ENCODE peak calls at places on chromosomes 5 and 9, in six cellular contexts. T is progenitor cell of endocrine pancreas, X is AG09309, Q is omental fat pad, N is left lung, Z is uterus. M is an unnamed sample.

GRCh38 chr9:5321058-5321457 is 16.5 kb upstream of the RLN2 start:
- DNase-seq in T (no peak), X (no peak), Q (no peak), N (no peak), Z (no peak), M (no peak)

GRCh38 chr9:32413424-32413823 is 29.0 kb downstream of the ACO1 start:
- DNase-seq in T (no peak), X (no peak), Q (no peak), N (no peak), Z (no peak), M (no peak)

GRCh38 chr5:55226027-55226933 is 835 bp downstream of the MCIDAS start:
- DNase-seq in T (peak; percentile 71), X (no peak), Q (no peak), N (no peak), Z (no peak), M (peak; percentile 89)

GRCh38 chr5:127660048-127660733 is 11.3 kb downstream of the CTXN3 start:
- DNase-seq in T (no peak), X (no peak), Q (no peak), N (no peak), Z (no peak), M (no peak)

GRCh38 chr9:133251773-133252172 is 23.2 kb downstream of the ABO start:
- DNase-seq in T (no peak), X (no peak), Q (no peak), N (no peak), Z (no peak), M (no peak)

GRCh38 chr5:115324021-115324420 is 27.6 kb upstream of the CCDC112 start:
- DNase-seq in T (no peak), X (no peak), Q (no peak), N (no peak), Z (no peak), M (no peak)

GRCh38 chr9:110114888-110115259 is 93.1 kb downstream of the C9orf152 start:
- DNase-seq in T (no peak), X (no peak), Q (no peak), N (no peak), Z (no peak), M (peak; percentile 37)

GRCh38 chr9:69421908-69422801 is 97.1 kb downstream of the ENTREP1 start:
- DNase-seq in T (peak; percentile 35), X (peak; percentile 17), Q (no peak), N (no peak), Z (peak; percentile 56), M (peak; percentile 49)

GRCh38 chr5:43515678-43516048 is 715 bp upstream of the C5orf34 start:
- DNase-seq in T (no peak), X (no peak), Q (no peak), N (no peak), Z (no peak), M (no peak)

GRCh38 chr5:139461698-139462097 is 845 bp downstream of the ECSCR start:
- DNase-seq in T (no peak), X (no peak), Q (no peak), N (no peak), Z (peak; percentile 48), M (no peak)

GRCh38 chr9:121350993-121351561 is 19.0 kb downstream of the STOM start:
- DNase-seq in T (no peak), X (peak; percentile 84), Q (peak; percentile 49), N (peak; percentile 62), Z (peak; percentile 76), M (no peak)

GRCh38 chr5:134447815-134448520 is 36.3 kb upstream of the CDKN2AIPNL start:
- DNase-seq in T (no peak), X (no peak), Q (no peak), N (no peak), Z (no peak), M (no peak)

GRCh38 chr5:647311-647710 is 35.2 kb downstream of the CEP72 start:
- DNase-seq in T (no peak), X (no peak), Q (no peak), N (no peak), Z (no peak), M (no peak)

GRCh38 chr9:76296561-76297276 is 97.5 kb downstream of the RFK start:
- DNase-seq in T (no peak), X (no peak), Q (no peak), N (no peak), Z (no peak), M (no peak)

GRCh38 chr9:95771556-95772280 is 103.8 kb upstream of the ERCC6L2 start:
- DNase-seq in T (no peak), X (no peak), Q (no peak), N (no peak), Z (peak; percentile 30), M (no peak)

GRCh38 chr5:112735702-112736101 is 2.0 kb upstream of the APC start:
- DNase-seq in T (no peak), X (no peak), Q (no peak), N (no peak), Z (no peak), M (no peak)

GRCh38 chr5:35089688-35090314 is 42.1 kb upstream of the AGXT2 start:
- DNase-seq in T (peak; percentile 34), X (peak; percentile 40), Q (peak; percentile 52), N (peak; percentile 40), Z (peak; percentile 62), M (peak; percentile 65)

GRCh38 chr9:87111010-87111409 is 163.7 kb upstream of the GAS1 start:
- DNase-seq in T (no peak), X (no peak), Q (no peak), N (no peak), Z (no peak), M (no peak)

GRCh38 chr5:171437286-171437821 is 17.9 kb downstream of the FGF18 start:
- DNase-seq in T (no peak), X (no peak), Q (no peak), N (no peak), Z (no peak), M (peak; percentile 68)

GRCh38 chr5:151612689-151613427 is 21.7 kb upstream of the FAT2 start:
- DNase-seq in T (no peak), X (no peak), Q (no peak), N (no peak), Z (no peak), M (no peak)

GRCh38 chr9:98780059-98780749 is 16.2 kb downstream of the ANKS6 start:
- DNase-seq in T (no peak), X (no peak), Q (no peak), N (no peak), Z (no peak), M (no peak)

GRCh38 chr9:110114086-110114887 is 93.7 kb downstream of the C9orf152 start:
- DNase-seq in T (no peak), X (no peak), Q (no peak), N (no peak), Z (no peak), M (no peak)

GRCh38 chr5:72394688-72395087 is 74.5 kb downstream of the PTCD2 start:
- DNase-seq in T (no peak), X (no peak), Q (no peak), N (no peak), Z (no peak), M (no peak)
- TF ChIP-seq CTCF in T (peak; percentile 9), X (peak; percentile 40), Q (no peak), N (no peak), Z (no peak), M (no peak)

DNA sequence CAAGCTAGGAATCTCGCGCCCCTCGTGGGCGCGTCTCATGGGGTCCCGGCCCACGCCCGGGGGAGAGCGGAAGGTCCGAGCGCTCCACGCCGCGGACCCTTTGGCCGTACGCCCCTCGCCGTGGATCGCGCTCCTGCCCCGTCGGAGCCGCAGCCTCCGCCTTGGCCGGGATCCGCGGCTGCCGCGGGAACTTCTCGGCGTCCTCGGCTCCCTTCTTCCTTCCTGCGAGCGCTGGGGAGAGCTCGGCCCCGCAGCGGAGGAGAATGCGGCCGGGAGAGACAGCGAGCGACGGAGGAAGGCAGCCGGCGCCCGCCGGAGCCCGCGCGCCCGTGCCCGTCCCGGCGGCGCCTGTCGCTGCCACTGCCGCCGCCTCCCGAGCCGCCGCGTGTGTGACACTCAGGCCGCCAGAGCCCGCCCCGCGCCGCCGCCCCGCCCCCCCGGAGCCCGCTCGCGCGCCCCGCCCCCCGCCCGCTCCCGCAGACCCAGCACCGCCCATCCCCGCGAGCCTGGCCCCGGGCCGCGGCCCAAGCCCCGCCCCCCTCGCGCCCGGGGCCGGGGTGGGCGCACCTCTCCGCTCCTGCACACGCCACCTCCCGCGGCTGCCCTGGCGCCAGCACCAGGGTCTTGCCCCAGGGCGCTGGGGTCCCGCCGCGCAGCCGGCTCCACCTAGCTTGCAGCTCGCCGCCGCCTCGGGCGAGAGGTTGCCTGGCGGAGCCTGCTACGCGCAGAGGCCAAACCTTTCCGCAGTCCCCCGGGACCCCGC is at the start of gene SHB:
- DNase-seq in T (peak; percentile 65), X (no peak), Q (no peak), N (peak; percentile 83), Z (peak; percentile 65), M (peak; percentile 85)
- TF ChIP-seq CTCF in T (no peak), X (no peak), Q (no peak), N (peak; percentile 25), Z (peak; percentile 1), M (peak; percentile 33)

GRCh38 chr5:90483206-90483605 is 8.5 kb downstream of the POLR3G start:
- DNase-seq in T (no peak), X (no peak), Q (no peak), N (no peak), Z (no peak), M (no peak)
- TF ChIP-seq CTCF in T (no peak), X (no peak), Q (no peak), N (no peak), Z (no peak), M (no peak)

GRCh38 chr9:15422355-15423327 is at the start of gene SNAPC3:
- DNase-seq in T (peak; percentile 87), X (peak; percentile 69), Q (peak; percentile 65), N (peak; percentile 96), Z (peak; percentile 90), M (peak; percentile 96)
- TF ChIP-seq CTCF in T (peak; percentile 6), X (peak; percentile 0), Q (no peak), N (peak; percentile 19), Z (peak; percentile 46), M (no peak)

GRCh38 chr9:116497081-116497480 is 190.0 kb upstream of the TRIM32 start:
- DNase-seq in T (no peak), X (no peak), Q (no peak), N (no peak), Z (no peak), M (no peak)
- TF ChIP-seq CTCF in T (no peak), X (no peak), Q (no peak), N (no peak), Z (peak; percentile 2), M (no peak)